ENCODE peak calls at places on chromosomes 7 and 10, in ten cellular contexts. One of them, this sample, is unnamed.

GRCh38 chr10:102975483-102976057 is 57.5 kb downstream of the CNNM2 start:
- DNase-seq in NCI-H1092: no peak
- DNase-seq in type B pancreatic cell: no peak
- DNase-seq in transverse colon: no peak
- DNase-seq in choroid plexus epithelial cell: no peak
- DNase-seq in Peyer's patch: no peak
- DNase-seq in cardiac septum: no peak
- DNase-seq in OCI-LY7: no peak
- DNase-seq in H54: no peak
- DNase-seq in DMS153: no peak
- DNase-seq in this sample: no peak

GRCh38 chr10:97022616-97023015 is 163.1 kb downstream of the SLIT1 start:
- DNase-seq in H54: no peak
- DNase-seq in NCI-H1092: no peak
- DNase-seq in OCI-LY7: no peak
- DNase-seq in type B pancreatic cell: no peak
- DNase-seq in transverse colon: no peak
- DNase-seq in cardiac septum: no peak
- DNase-seq in Peyer's patch: no peak
- DNase-seq in choroid plexus epithelial cell: no peak
- DNase-seq in DMS153: no peak
- DNase-seq in this sample: no peak

GRCh38 chr7:76334320-76334967 is 24.3 kb downstream of the YWHAG start:
- DNase-seq in cardiac septum: no peak
- DNase-seq in choroid plexus epithelial cell: no peak
- DNase-seq in DMS153: no peak
- DNase-seq in transverse colon: no peak
- DNase-seq in Peyer's patch: no peak
- DNase-seq in H54: no peak
- DNase-seq in type B pancreatic cell: no peak
- DNase-seq in OCI-LY7: no peak
- DNase-seq in NCI-H1092: no peak
- DNase-seq in this sample: no peak

GRCh38 chr7:121083138-121083789 is 94.8 kb downstream of the CPED1 start:
- DNase-seq in DMS153: no peak
- DNase-seq in choroid plexus epithelial cell: peak; percentile 81
- DNase-seq in OCI-LY7: no peak
- DNase-seq in cardiac septum: no peak
- DNase-seq in type B pancreatic cell: no peak
- DNase-seq in Peyer's patch: no peak
- DNase-seq in transverse colon: no peak
- DNase-seq in NCI-H1092: no peak
- DNase-seq in H54: no peak
- DNase-seq in this sample: no peak

GRCh38 chr7:119783799-119784198 is 489.2 kb upstream of the KCND2 start:
- DNase-seq in transverse colon: no peak
- DNase-seq in H54: no peak
- DNase-seq in OCI-LY7: no peak
- DNase-seq in DMS153: peak; percentile 59
- DNase-seq in Peyer's patch: no peak
- DNase-seq in NCI-H1092: peak; percentile 26
- DNase-seq in type B pancreatic cell: no peak
- DNase-seq in cardiac septum: no peak
- DNase-seq in choroid plexus epithelial cell: peak; percentile 44
- DNase-seq in this sample: no peak

GRCh38 chr7:70238171-70238575 is 639.9 kb downstream of the AUTS2 start:
- DNase-seq in DMS153: no peak
- DNase-seq in cardiac septum: no peak
- DNase-seq in H54: no peak
- DNase-seq in choroid plexus epithelial cell: peak; percentile 1
- DNase-seq in transverse colon: no peak
- DNase-seq in NCI-H1092: no peak
- DNase-seq in type B pancreatic cell: no peak
- DNase-seq in Peyer's patch: no peak
- DNase-seq in OCI-LY7: peak; percentile 79
- DNase-seq in this sample: no peak

GRCh38 chr10:124645496-124646095 is 98.6 kb downstream of the FAM53B start:
- DNase-seq in NCI-H1092: no peak
- DNase-seq in DMS153: no peak
- DNase-seq in cardiac septum: no peak
- DNase-seq in H54: no peak
- DNase-seq in transverse colon: no peak
- DNase-seq in type B pancreatic cell: no peak
- DNase-seq in choroid plexus epithelial cell: no peak
- DNase-seq in Peyer's patch: no peak
- DNase-seq in OCI-LY7: no peak
- DNase-seq in this sample: no peak

GRCh38 chr7:46123-46829 is 146.1 kb upstream of the FAM20C start:
- DNase-seq in type B pancreatic cell: peak; percentile 48
- DNase-seq in H54: no peak
- DNase-seq in DMS153: no peak
- DNase-seq in OCI-LY7: no peak
- DNase-seq in cardiac septum: peak; percentile 33
- DNase-seq in choroid plexus epithelial cell: no peak
- DNase-seq in Peyer's patch: peak; percentile 22
- DNase-seq in NCI-H1092: no peak
- DNase-seq in transverse colon: peak; percentile 4
- DNase-seq in this sample: no peak

This sample was measured in Jurkat, Clone E6-1.